ENCODE peak calls at places on chromosomes 11 and 22, in eight cellular contexts. One of them, this sample, is unnamed.

GRCh38 chr22:19810381-19811141 is 44.1 kb downstream of the GNB1L start:
- DNase-seq in SJSA1: peak; percentile 11
- DNase-seq in lung: no peak
- DNase-seq in AG04449: peak; percentile 63
- DNase-seq in right lobe of liver: peak; percentile 10
- DNase-seq in esophagus squamous epithelium: no peak
- DNase-seq in adipocyte: peak; percentile 14
- DNase-seq in skeletal muscle cell: peak; percentile 67
- DNase-seq in this sample: peak; percentile 33

GRCh38 chr11:19060629-19061028 is at the start of gene MRGPRX2:
- DNase-seq in SJSA1: no peak
- DNase-seq in adipocyte: no peak
- DNase-seq in lung: no peak
- DNase-seq in right lobe of liver: no peak
- DNase-seq in skeletal muscle cell: no peak
- DNase-seq in esophagus squamous epithelium: no peak
- DNase-seq in AG04449: no peak
- DNase-seq in this sample: no peak

GRCh38 chr22:46278656-46279645 is 11.1 kb downstream of the TTC38 start:
- DNase-seq in skeletal muscle cell: no peak
- DNase-seq in esophagus squamous epithelium: no peak
- DNase-seq in AG04449: no peak
- DNase-seq in SJSA1: no peak
- DNase-seq in right lobe of liver: no peak
- DNase-seq in lung: no peak
- DNase-seq in adipocyte: no peak
- DNase-seq in this sample: no peak

GRCh38 chr22:20268350-20269012 is 363 bp upstream of the RTN4R start:
- DNase-seq in right lobe of liver: peak; percentile 70
- DNase-seq in adipocyte: peak; percentile 86
- DNase-seq in esophagus squamous epithelium: no peak
- DNase-seq in skeletal muscle cell: no peak
- DNase-seq in SJSA1: peak; percentile 13
- DNase-seq in AG04449: no peak
- DNase-seq in lung: peak; percentile 55
- DNase-seq in this sample: no peak

GRCh38 chr11:9139628-9140357 is 48.4 kb upstream of the SCUBE2 start:
- DNase-seq in esophagus squamous epithelium: no peak
- DNase-seq in AG04449: no peak
- DNase-seq in SJSA1: no peak
- DNase-seq in skeletal muscle cell: no peak
- DNase-seq in adipocyte: no peak
- DNase-seq in lung: no peak
- DNase-seq in right lobe of liver: peak; percentile 68
- DNase-seq in this sample: no peak

GRCh38 chr11:93783362-93783761 is 720 bp upstream of the MED17 start:
- DNase-seq in AG04449: no peak
- DNase-seq in right lobe of liver: no peak
- DNase-seq in skeletal muscle cell: no peak
- DNase-seq in esophagus squamous epithelium: no peak
- DNase-seq in SJSA1: no peak
- DNase-seq in adipocyte: no peak
- DNase-seq in lung: no peak
- DNase-seq in this sample: no peak

GRCh38 chr11:45152740-45153595 is 6.5 kb downstream of the PRDM11 start:
- DNase-seq in SJSA1: no peak
- DNase-seq in AG04449: no peak
- DNase-seq in right lobe of liver: no peak
- DNase-seq in lung: no peak
- DNase-seq in adipocyte: no peak
- DNase-seq in skeletal muscle cell: no peak
- DNase-seq in esophagus squamous epithelium: no peak
- DNase-seq in this sample: no peak

GRCh38 chr11:65013130-65013691 is 749 bp upstream of the ARL2 start:
- DNase-seq in lung: peak; percentile 93
- DNase-seq in SJSA1: no peak
- DNase-seq in right lobe of liver: peak; percentile 89
- DNase-seq in skeletal muscle cell: peak; percentile 43
- DNase-seq in AG04449: peak; percentile 21
- DNase-seq in adipocyte: peak; percentile 97
- DNase-seq in esophagus squamous epithelium: no peak
- DNase-seq in this sample: peak; percentile 61

GRCh38 chr11:19080579-19080993 is 20.1 kb upstream of the MRGPRX2 start:
- DNase-seq in SJSA1: no peak
- DNase-seq in skeletal muscle cell: peak; percentile 95
- DNase-seq in lung: peak; percentile 42
- DNase-seq in adipocyte: no peak
- DNase-seq in esophagus squamous epithelium: no peak
- DNase-seq in AG04449: peak; percentile 28
- DNase-seq in right lobe of liver: no peak
- DNase-seq in this sample: no peak

GRCh38 chr11:65879622-65880021 is at the start of gene CTSW:
- DNase-seq in lung: no peak
- DNase-seq in adipocyte: no peak
- DNase-seq in skeletal muscle cell: no peak
- DNase-seq in AG04449: no peak
- DNase-seq in right lobe of liver: no peak
- DNase-seq in esophagus squamous epithelium: no peak
- DNase-seq in SJSA1: no peak
- DNase-seq in this sample: no peak

GRCh38 chr11:66080055-66080817 is 10.2 kb downstream of the PACS1 start:
- DNase-seq in lung: peak; percentile 41
- DNase-seq in adipocyte: peak; percentile 93
- DNase-seq in SJSA1: peak; percentile 75
- DNase-seq in right lobe of liver: peak; percentile 32
- DNase-seq in AG04449: peak; percentile 52
- DNase-seq in esophagus squamous epithelium: no peak
- DNase-seq in skeletal muscle cell: peak; percentile 38
- DNase-seq in this sample: no peak

GRCh38 chr22:46212195-46212594 is 37.9 kb downstream of the CDPF1 start:
- DNase-seq in SJSA1: no peak
- DNase-seq in right lobe of liver: no peak
- DNase-seq in skeletal muscle cell: no peak
- DNase-seq in lung: no peak
- DNase-seq in AG04449: no peak
- DNase-seq in adipocyte: no peak
- DNase-seq in esophagus squamous epithelium: no peak
- DNase-seq in this sample: no peak

DNA sequence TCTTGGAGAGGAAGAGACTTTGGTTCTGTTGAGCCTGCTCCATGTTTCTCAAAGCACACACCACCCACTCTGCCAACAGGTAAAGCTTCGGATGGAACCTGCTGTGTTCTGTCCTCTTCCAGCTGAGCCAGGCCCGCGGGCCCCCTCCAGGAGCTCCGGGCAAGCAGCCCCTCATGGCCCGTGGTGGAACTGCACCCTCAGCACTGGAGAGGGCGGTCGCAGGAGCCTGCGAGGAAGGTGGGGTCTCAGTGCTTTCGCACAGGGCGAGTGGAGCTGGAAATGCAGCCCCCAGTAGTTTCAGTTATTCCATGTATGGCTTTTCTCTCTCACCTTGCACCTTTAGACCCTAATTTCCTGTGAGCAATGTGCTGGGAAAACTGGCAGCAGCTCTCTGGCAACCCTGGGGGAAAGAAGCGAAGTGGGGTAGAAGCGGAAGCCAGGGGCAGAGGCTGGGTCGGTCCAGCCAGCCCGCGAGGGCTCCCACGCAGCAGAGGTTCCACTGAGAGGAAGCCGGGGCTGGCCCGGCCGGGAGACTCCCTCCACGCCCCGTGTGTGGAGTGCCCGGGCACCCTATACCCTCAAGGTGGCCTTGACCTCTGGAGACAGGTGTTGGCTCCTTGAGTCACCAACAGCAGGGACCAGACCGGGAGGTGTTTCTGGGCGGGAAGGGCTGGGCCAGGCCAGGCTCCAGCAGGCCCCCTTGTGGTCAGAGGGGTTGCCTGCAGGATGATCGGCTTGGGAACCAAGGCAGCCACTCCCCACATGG is 119.9 kb upstream of the TMEM45B start:
- DNase-seq in skeletal muscle cell: no peak
- DNase-seq in esophagus squamous epithelium: no peak
- DNase-seq in adipocyte: peak; percentile 34
- DNase-seq in right lobe of liver: peak; percentile 54
- DNase-seq in SJSA1: peak; percentile 20
- DNase-seq in AG04449: no peak
- DNase-seq in lung: peak; percentile 69
- DNase-seq in this sample: no peak
- H3K4me3 ChIP-seq in skeletal muscle cell: peak overlapping the region; percentile 22
- H3K4me3 ChIP-seq in esophagus squamous epithelium: no peak overlapping the region
- H3K4me3 ChIP-seq in adipocyte: no peak overlapping the region
- H3K4me3 ChIP-seq in right lobe of liver: no peak overlapping the region
- H3K4me3 ChIP-seq in SJSA1: no peak overlapping the region
- H3K4me3 ChIP-seq in AG04449: peak overlapping the region; percentile 2
- H3K4me3 ChIP-seq in lung: no peak overlapping the region
- H3K4me3 ChIP-seq in this sample: peak overlapping the region; percentile 32

DNA sequence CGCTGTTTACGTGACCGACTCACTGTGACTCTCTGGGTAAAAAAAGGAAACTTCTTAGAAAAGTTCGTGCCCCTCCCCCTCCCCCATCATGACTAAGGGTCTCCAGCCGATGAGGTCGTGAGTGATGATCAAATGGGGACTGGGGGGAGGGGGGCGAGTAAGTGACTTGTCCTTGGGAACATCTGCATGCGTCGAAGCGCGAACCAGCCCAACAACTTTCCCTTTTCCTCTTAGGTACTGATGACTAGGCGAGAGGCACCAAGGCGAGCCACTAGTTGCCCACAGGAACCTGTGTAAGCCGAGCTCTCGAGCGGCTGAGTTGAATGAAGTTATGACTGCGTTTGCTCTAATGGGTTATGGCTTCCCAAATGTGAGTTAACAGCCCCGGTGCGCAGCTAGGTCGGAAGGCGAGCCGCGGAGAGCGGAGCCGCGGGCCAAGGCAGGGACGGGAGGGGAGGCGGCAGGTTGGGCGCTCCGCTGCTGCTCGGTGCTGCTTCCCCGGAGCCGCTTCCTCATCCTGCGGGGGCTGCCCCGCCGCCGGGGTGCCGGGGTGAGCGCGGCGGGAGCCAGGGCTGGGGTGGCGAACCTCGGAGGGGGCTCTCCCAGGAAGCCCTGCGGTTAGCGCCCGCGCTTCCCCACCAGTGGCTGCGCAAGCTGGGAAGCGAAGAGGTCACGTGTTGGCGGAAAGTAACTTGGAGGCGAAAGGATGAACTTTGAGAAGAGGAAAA is 22.0 kb upstream of the BDNF start:
- DNase-seq in lung: no peak
- DNase-seq in esophagus squamous epithelium: no peak
- DNase-seq in skeletal muscle cell: no peak
- DNase-seq in adipocyte: peak; percentile 55
- DNase-seq in right lobe of liver: no peak
- DNase-seq in AG04449: no peak
- DNase-seq in SJSA1: peak; percentile 28
- DNase-seq in this sample: no peak
- H3K4me3 ChIP-seq in lung: no peak overlapping the region
- H3K4me3 ChIP-seq in esophagus squamous epithelium: no peak overlapping the region
- H3K4me3 ChIP-seq in skeletal muscle cell: peak overlapping the region; percentile 62
- H3K4me3 ChIP-seq in adipocyte: peak overlapping the region; percentile 77
- H3K4me3 ChIP-seq in right lobe of liver: no peak overlapping the region
- H3K4me3 ChIP-seq in AG04449: peak overlapping the region; percentile 68
- H3K4me3 ChIP-seq in SJSA1: peak overlapping the region; percentile 44
- H3K4me3 ChIP-seq in this sample: peak overlapping the region; percentile 71

GRCh38 chr11:96257972-96258951 is 84.7 kb downstream of the MAML2 start:
- DNase-seq in lung: no peak
- DNase-seq in right lobe of liver: no peak
- DNase-seq in skeletal muscle cell: no peak
- DNase-seq in esophagus squamous epithelium: no peak
- DNase-seq in adipocyte: no peak
- DNase-seq in AG04449: no peak
- DNase-seq in SJSA1: peak; percentile 59
- DNase-seq in this sample: no peak

GRCh38 chr11:96260067-96260511 is 82.9 kb downstream of the MAML2 start:
- DNase-seq in right lobe of liver: no peak
- DNase-seq in AG04449: no peak
- DNase-seq in skeletal muscle cell: no peak
- DNase-seq in lung: no peak
- DNase-seq in esophagus squamous epithelium: no peak
- DNase-seq in SJSA1: no peak
- DNase-seq in adipocyte: no peak
- DNase-seq in this sample: no peak

GRCh38 chr11:96257036-96257435 is 86.0 kb downstream of the MAML2 start:
- DNase-seq in right lobe of liver: no peak
- DNase-seq in AG04449: no peak
- DNase-seq in skeletal muscle cell: no peak
- DNase-seq in esophagus squamous epithelium: no peak
- DNase-seq in SJSA1: no peak
- DNase-seq in lung: no peak
- DNase-seq in adipocyte: peak; percentile 42
- DNase-seq in this sample: no peak

GRCh38 chr11:96260526-96260925 is 82.5 kb downstream of the MAML2 start:
- DNase-seq in lung: no peak
- DNase-seq in skeletal muscle cell: no peak
- DNase-seq in SJSA1: no peak
- DNase-seq in AG04449: no peak
- DNase-seq in esophagus squamous epithelium: no peak
- DNase-seq in right lobe of liver: no peak
- DNase-seq in adipocyte: no peak
- DNase-seq in this sample: no peak

DNA sequence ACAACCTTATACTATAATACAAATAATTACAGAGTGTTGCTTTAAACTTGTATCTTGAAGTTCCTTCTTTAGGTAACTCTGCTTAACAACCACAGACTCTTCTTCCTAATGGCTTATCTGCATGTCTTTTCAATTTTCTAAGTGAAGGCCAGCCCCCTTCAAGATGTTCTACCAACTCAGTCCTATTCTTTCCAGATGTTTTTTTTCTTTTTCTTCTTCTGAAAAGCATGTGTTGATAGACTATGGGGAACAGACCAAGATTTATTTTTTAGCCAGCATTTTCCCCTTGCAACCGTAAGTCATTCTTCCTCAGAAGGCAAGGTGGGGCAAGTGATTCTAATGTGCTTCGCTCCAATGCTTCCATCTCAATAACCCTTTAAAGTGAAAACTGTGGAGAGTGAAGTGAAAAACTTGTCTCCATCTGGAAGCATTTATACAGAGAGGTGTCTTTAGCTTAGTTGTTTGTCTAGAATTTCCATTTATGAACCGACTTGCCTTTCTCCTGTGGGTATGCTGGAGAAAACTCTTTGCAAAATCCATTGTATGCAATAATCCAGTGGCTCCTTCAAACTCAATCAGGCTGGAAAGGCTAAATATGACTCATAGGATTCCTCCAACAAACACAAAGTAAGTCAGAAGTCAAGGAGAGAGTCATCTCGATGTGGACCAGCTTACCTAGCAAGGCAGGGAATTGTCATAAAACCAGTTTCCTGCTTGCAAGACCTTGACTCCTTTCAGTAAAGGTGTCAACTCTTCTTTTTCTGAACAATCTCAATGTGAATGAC is 83.8 kb downstream of the MAML2 start:
- DNase-seq in adipocyte: peak; percentile 66
- DNase-seq in right lobe of liver: no peak
- DNase-seq in esophagus squamous epithelium: no peak
- DNase-seq in lung: no peak
- DNase-seq in AG04449: no peak
- DNase-seq in SJSA1: peak; percentile 58
- DNase-seq in skeletal muscle cell: peak; percentile 56
- DNase-seq in this sample: no peak
- H3K4me3 ChIP-seq in adipocyte: peak overlapping the region; percentile 57
- H3K4me3 ChIP-seq in right lobe of liver: no peak overlapping the region
- H3K4me3 ChIP-seq in esophagus squamous epithelium: no peak overlapping the region
- H3K4me3 ChIP-seq in lung: no peak overlapping the region
- H3K4me3 ChIP-seq in AG04449: no peak overlapping the region
- H3K4me3 ChIP-seq in SJSA1: no peak overlapping the region
- H3K4me3 ChIP-seq in skeletal muscle cell: no peak overlapping the region
- H3K4me3 ChIP-seq in this sample: no peak overlapping the region

GRCh38 chr11:85682330-85683305 is 3.4 kb downstream of the CCDC89 start:
- DNase-seq in AG04449: no peak
- DNase-seq in esophagus squamous epithelium: no peak
- DNase-seq in lung: peak; percentile 43
- DNase-seq in skeletal muscle cell: no peak
- DNase-seq in right lobe of liver: peak; percentile 67
- DNase-seq in adipocyte: no peak
- DNase-seq in SJSA1: no peak
- DNase-seq in this sample: peak; percentile 32
- H3K4me3 ChIP-seq in AG04449: peak overlapping the region; percentile 61
- H3K4me3 ChIP-seq in esophagus squamous epithelium: peak overlapping the region; percentile 35
- H3K4me3 ChIP-seq in lung: peak overlapping the region; percentile 52
- H3K4me3 ChIP-seq in skeletal muscle cell: peak overlapping the region; percentile 66
- H3K4me3 ChIP-seq in right lobe of liver: peak overlapping the region; percentile 50
- H3K4me3 ChIP-seq in adipocyte: peak overlapping the region; percentile 87
- H3K4me3 ChIP-seq in SJSA1: no peak overlapping the region
- H3K4me3 ChIP-seq in this sample: peak overlapping the region; percentile 70